ENCODE peak calls at places on chromosomes 6 and 20, in five cellular contexts. G is HCT116, K is A549, R is K562, N is GM12878. B is an unnamed sample.
A peak's percentile ranks its signal among the peaks of the same experiment; 100 is the strongest.

GRCh38 chr6:4740032-4740431 is 36.2 kb upstream of the CDYL start:
- DNase-seq in R (peak; percentile 41), G (no peak), K (no peak), N (no peak), B (no peak)

GRCh38 chr6:129134535-129134934 is 251.6 kb downstream of the LAMA2 start:
- DNase-seq in R (no peak), K (no peak), G (no peak), N (no peak), B (no peak)

GRCh38 chr20:48463096-48463710 is 364.6 kb downstream of the PREX1 start:
- DNase-seq in R (no peak), K (no peak), N (no peak), G (no peak), B (no peak)

GRCh38 chr6:144055121-144055931 is 40.0 kb downstream of the SF3B5 start:
- DNase-seq in G (no peak), N (no peak), K (no peak), R (no peak), B (no peak)

GRCh38 chr6:64383277-64383676 is 747.7 kb downstream of the PHF3 start:
- DNase-seq in R (no peak), N (no peak), K (no peak), G (no peak), B (no peak)

GRCh38 chr6:130240232-130240631 is 17.5 kb upstream of the SAMD3 start:
- DNase-seq in R (no peak), G (no peak), K (no peak), N (no peak), B (no peak)

GRCh38 chr6:56708810-56709597 is 66.3 kb upstream of the DST start:
- DNase-seq in G (peak; percentile 66), R (peak; percentile 45), N (no peak), K (peak; percentile 64), B (peak; percentile 66)

GRCh38 chr6:114170958-114171387 is 171.8 kb downstream of the HS3ST5 start:
- DNase-seq in K (no peak), N (no peak), R (no peak), G (no peak), B (peak; percentile 82)

GRCh38 chr6:29631860-29632731 is 887 bp downstream of the GABBR1 start:
- DNase-seq in G (no peak), K (peak; percentile 51), N (no peak), R (peak; percentile 91), B (no peak)

GRCh38 chr20:32537657-32538525 is 47.2 kb downstream of the NOL4L start:
- DNase-seq in N (no peak), K (no peak), G (no peak), R (peak; percentile 90), B (no peak)

GRCh38 chr20:1964061-1964460 is 29.8 kb downstream of the PDYN start:
- DNase-seq in K (no peak), N (no peak), R (no peak), G (no peak), B (no peak)

GRCh38 chr6:22078288-22078687 is 218.5 kb downstream of the PRL start:
- DNase-seq in K (no peak), G (no peak), R (no peak), N (no peak), B (no peak)

GRCh38 chr6:142387997-142388815 is 86.4 kb downstream of the ADGRG6 start:
- DNase-seq in G (no peak), R (peak; percentile 21), N (no peak), K (peak; percentile 55), B (peak; percentile 73)

GRCh38 chr6:147204843-147205311 is 660 bp downstream of the STXBP5 start:
- DNase-seq in N (no peak), R (no peak), K (no peak), G (no peak), B (no peak)

GRCh38 chr6:141667580-141668309 is 465.0 kb upstream of the GJE1 start:
- DNase-seq in K (no peak), N (no peak), R (no peak), G (no peak), B (no peak)

GRCh38 chr20:50532231-50532630 is 22.0 kb downstream of the PTPN1 start:
- DNase-seq in R (no peak), G (no peak), N (no peak), K (no peak), B (no peak)

GRCh38 chr6:3244003-3244831 is 14.5 kb upstream of the PSMG4 start:
- DNase-seq in N (no peak), G (no peak), R (no peak), K (no peak), B (no peak)

GRCh38 chr20:62991863-62992262 is 14.9 kb downstream of the BHLHE23 start:
- DNase-seq in N (no peak), R (no peak), K (no peak), G (no peak), B (no peak)

GRCh38 chr6:161836643-161837448 is 563.0 kb upstream of the AGPAT4 start:
- DNase-seq in R (no peak), N (no peak), G (peak; percentile 7), K (peak; percentile 19), B (peak; percentile 35)

GRCh38 chr6:74735304-74735703 is 470.5 kb downstream of the COL12A1 start:
- DNase-seq in R (no peak), G (no peak), K (no peak), N (no peak), B (no peak)

GRCh38 chr6:84522135-84522535 is 242.3 kb downstream of the TBX18 start:
- DNase-seq in R (no peak), G (peak; percentile 29), K (peak; percentile 69), N (no peak), B (no peak)

GRCh38 chr6:13194852-13195251 is 133.5 kb downstream of the TBC1D7 start:
- DNase-seq in G (peak; percentile 21), K (peak; percentile 63), N (no peak), R (peak; percentile 84), B (peak; percentile 64)

GRCh38 chr6:91482498-91482897 is 895.6 kb upstream of the MAP3K7 start:
- DNase-seq in N (peak; percentile 64), R (peak; percentile 2), K (no peak), G (no peak), B (no peak)

GRCh38 chr6:39432311-39433025 is 110.0 kb upstream of the KCNK16 start:
- DNase-seq in N (no peak), K (no peak), G (no peak), R (no peak), B (no peak)

GRCh38 chr20:46770330-46771194 is 61.1 kb downstream of the SLC2A10 start:
- DNase-seq in K (no peak), G (no peak), N (no peak), R (no peak), B (no peak)

GRCh38 chr6:157187182-157188093 is 135.9 kb downstream of the TMEM242 start:
- DNase-seq in R (no peak), N (no peak), K (no peak), G (no peak), B (peak; percentile 41)

GRCh38 chr6:36599791-36600209 is 5.6 kb downstream of the SRSF3 start:
- DNase-seq in R (no peak), K (peak; percentile 57), N (no peak), G (no peak), B (no peak)

GRCh38 chr20:46063151-46063550 is 26.6 kb downstream of the NCOA5 start:
- DNase-seq in N (no peak), K (no peak), R (no peak), G (no peak), B (no peak)

DNA sequence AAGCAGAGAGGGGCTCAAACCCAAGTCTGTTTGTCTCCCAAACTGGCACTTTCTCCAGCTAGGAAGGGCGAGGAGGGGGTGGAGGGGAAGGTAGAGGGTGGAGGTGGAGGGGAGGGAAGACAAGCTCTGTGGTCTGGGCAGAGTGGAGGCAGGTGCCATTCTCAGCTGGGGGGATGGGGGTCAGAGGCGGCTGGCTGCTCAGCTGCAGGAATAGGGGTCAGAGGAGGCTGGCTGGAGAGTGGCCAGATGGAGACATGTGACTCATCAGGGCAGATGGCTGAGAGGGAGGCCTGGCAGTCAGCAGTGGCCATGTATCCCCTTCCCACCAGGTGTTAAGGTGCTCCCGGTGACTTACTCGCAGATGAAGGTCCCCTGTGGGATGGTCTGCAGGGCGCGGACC is 3.5 kb upstream of the SLC44A4 start:
- DNase-seq in K (no peak), R (no peak), G (no peak), N (no peak), B (no peak)
- TF ChIP-seq CEBPB in K (no peak), R (no peak), G (no peak), N (no peak), B (no peak)

GRCh38 chr20:38229376-38230252 is 30.9 kb downstream of the KIAA1755 start:
- DNase-seq in G (no peak), N (no peak), R (peak; percentile 28), K (no peak), B (peak; percentile 54)
- TF ChIP-seq REST in G (no peak), N (no peak), R (no peak), K (no peak), B (no peak)

DNA sequence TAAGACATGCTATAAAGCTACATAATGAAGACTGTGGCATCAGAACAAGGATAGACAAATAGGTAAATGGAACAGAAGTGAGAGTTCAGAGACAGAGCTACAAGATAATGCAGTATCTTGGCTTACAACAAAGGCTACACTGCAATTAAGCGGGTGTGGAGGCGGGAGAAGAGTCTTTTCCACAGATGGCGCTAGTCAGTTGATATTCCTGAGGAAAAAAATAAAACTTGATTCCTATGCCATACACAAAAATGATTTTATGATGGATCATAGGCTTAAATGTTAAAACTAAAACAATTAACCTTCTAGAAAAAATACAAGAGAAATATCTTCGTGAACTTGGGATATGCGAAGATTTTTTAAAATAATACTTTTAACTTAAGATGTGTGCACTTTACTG is 31.0 kb downstream of the RIN2 start:
- DNase-seq in R (peak; percentile 1), N (no peak), K (peak; percentile 42), G (no peak), B (no peak)
- TF ChIP-seq CEBPB in R (no peak), N (no peak), K (no peak), G (no peak), B (no peak)

DNA sequence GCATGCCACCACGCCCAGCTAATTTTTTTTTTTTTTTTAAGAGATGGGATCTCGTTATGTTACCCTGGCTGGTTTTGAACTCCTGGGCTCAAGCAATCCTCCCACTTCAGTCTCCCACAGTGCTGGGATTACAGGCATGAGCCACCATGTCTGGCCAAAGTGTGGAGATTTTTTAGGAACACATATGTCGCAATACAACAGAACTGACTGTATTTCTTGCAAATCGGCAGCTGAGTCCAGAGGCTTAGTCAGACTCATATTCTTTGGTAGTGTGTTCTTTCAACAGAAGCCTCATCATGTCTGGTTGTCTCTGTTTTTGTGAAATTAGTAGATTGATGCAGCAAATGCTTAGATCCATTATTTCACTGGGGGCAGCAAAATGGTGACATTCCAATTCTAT is 23.9 kb upstream of the CD164 start:
- DNase-seq in G (no peak), R (no peak), N (no peak), K (no peak), B (no peak)
- TF ChIP-seq REST in G (no peak), R (no peak), N (no peak), K (no peak), B (no peak)

GRCh38 chr20:34334654-34335407 is 28.2 kb upstream of the ITCH start:
- DNase-seq in N (no peak), G (no peak), K (no peak), R (no peak), B (peak; percentile 83)
- TF ChIP-seq CEBPB in N (no peak), G (no peak), K (no peak), R (no peak), B (no peak)

GRCh38 chr20:53828673-53829085 is 235.0 kb upstream of the ZNF217 start:
- DNase-seq in N (no peak), K (peak; percentile 84), R (peak; percentile 58), G (peak; percentile 29), B (no peak)
- TF ChIP-seq REST in N (no peak), K (no peak), R (no peak), G (no peak), B (no peak)

B was measured in HepG2.